ENCODE peak calls at places on chromosome 17, in six cellular contexts. Y, O, T, I, U and K are unnamed samples.
A peak's percentile ranks its signal among the peaks of the same experiment; 100 is the strongest.

GRCh38 chr17:28974451-28974850 is 23.1 kb upstream of the PHF12 start:
- DNase-seq in O (no peak), I (no peak), U (no peak), T (no peak), Y (no peak), K (no peak)

GRCh38 chr17:82000803-82001649 is 21.7 kb downstream of the CENPX start:
- DNase-seq in U (no peak), O (no peak), I (no peak), Y (no peak), T (no peak), K (no peak)

GRCh38 chr17:81364278-81365147 is 30.7 kb upstream of the BAHCC1 start:
- DNase-seq in O (no peak), U (no peak), T (no peak), I (no peak), Y (no peak), K (no peak)

GRCh38 chr17:56597495-56597990 is 4.0 kb downstream of the NOG start:
- DNase-seq in I (no peak), U (no peak), O (no peak), T (no peak), Y (no peak), K (no peak)

GRCh38 chr17:6048486-6048885 is 21.7 kb upstream of the WSCD1 start:
- DNase-seq in Y (no peak), I (no peak), O (no peak), U (no peak), T (no peak), K (no peak)

GRCh38 chr17:48547839-48548686 is 3.2 kb upstream of the HOXB2 start:
- DNase-seq in Y (no peak), O (no peak), T (no peak), I (no peak), U (no peak), K (no peak)

GRCh38 chr17:45092932-45093430 is 31.9 kb downstream of the NMT1 start:
- DNase-seq in T (peak; percentile 91), I (peak; percentile 98), O (peak; percentile 100), U (no peak), Y (no peak), K (peak; percentile 98)

GRCh38 chr17:58207451-58207850 is 11.6 kb downstream of the MKS1 start:
- DNase-seq in I (no peak), T (no peak), U (no peak), Y (no peak), O (no peak), K (no peak)

GRCh38 chr17:35002876-35003551 is 22.7 kb downstream of the LIG3 start:
- DNase-seq in U (no peak), T (no peak), I (peak; percentile 17), Y (no peak), O (no peak), K (no peak)

GRCh38 chr17:17700251-17700969 is 19.2 kb downstream of the RAI1 start:
- DNase-seq in Y (no peak), I (no peak), O (no peak), U (no peak), T (no peak), K (no peak)

GRCh38 chr17:78426293-78426879 is 47.9 kb downstream of the PGS1 start:
- DNase-seq in T (no peak), Y (no peak), I (peak; percentile 64), O (peak; percentile 80), U (no peak), K (no peak)

GRCh38 chr17:45090711-45091110 is 29.6 kb downstream of the NMT1 start:
- DNase-seq in O (no peak), T (no peak), U (no peak), I (no peak), Y (no peak), K (no peak)

GRCh38 chr17:36534117-36534880 is at the start of gene MYO19:
- DNase-seq in O (peak; percentile 20), U (no peak), Y (peak; percentile 68), I (no peak), T (peak; percentile 33), K (peak; percentile 78)

GRCh38 chr17:81527591-81528383 is at the start of gene FSCN2:
- DNase-seq in T (no peak), U (no peak), Y (no peak), O (no peak), I (no peak), K (peak; percentile 33)

GRCh38 chr17:81553616-81554181 is 1.5 kb upstream of the FAAP100 start:
- DNase-seq in Y (peak; percentile 14), U (no peak), O (no peak), T (no peak), I (no peak), K (peak; percentile 94)